ENCODE peak calls at places on chromosomes 7 and 10, in eight cellular contexts. B is CD8-positive, alpha-beta T cell; P is tibial nerve; T is heart right ventricle; X is endothelial cell of umbilical vein; O is stomach; G is prostate gland; J is fibroblast of lung. R is an unnamed sample.
A peak's percentile ranks its signal among the peaks of the same experiment; 100 is the strongest.

GRCh38 chr10:90319188-90319914 is 538.5 kb downstream of the HTR7 start:
- DNase-seq in B (no peak), P (no peak), T (no peak), X (peak; percentile 92), O (no peak), G (no peak), J (peak; percentile 91), R (peak; percentile 72)

GRCh38 chr7:17236603-17237002 is 61.8 kb upstream of the AHR start:
- DNase-seq in B (no peak), P (no peak), T (no peak), X (peak; percentile 39), O (no peak), G (no peak), J (peak; percentile 28), R (no peak)

GRCh38 chr10:45374451-45375052 is 536 bp downstream of the ALOX5 start:
- DNase-seq in B (no peak), P (no peak), T (peak; percentile 18), X (no peak), O (no peak), G (no peak), J (no peak), R (peak; percentile 45)

GRCh38 chr10:60172363-60172990 is 217.2 kb downstream of the ANK3 start:
- DNase-seq in B (no peak), P (no peak), T (no peak), X (no peak), O (no peak), G (peak; percentile 64), J (no peak), R (no peak)

GRCh38 chr7:80428161-80429054 is 83.5 kb downstream of the GNAT3 start:
- DNase-seq in B (no peak), P (peak; percentile 35), T (no peak), X (peak; percentile 63), O (no peak), G (peak; percentile 24), J (peak; percentile 82), R (peak; percentile 77)

GRCh38 chr7:24466109-24466768 is 107.0 kb upstream of the PALS2 start:
- DNase-seq in B (no peak), P (no peak), T (no peak), X (no peak), O (no peak), G (no peak), J (no peak), R (peak; percentile 22)

GRCh38 chr7:50121269-50121668 is 28.2 kb upstream of the ZPBP start:
- DNase-seq in B (no peak), P (no peak), T (no peak), X (no peak), O (no peak), G (no peak), J (no peak), R (no peak)

GRCh38 chr7:42107484-42107883 is 129.5 kb downstream of the GLI3 start:
- DNase-seq in B (no peak), P (no peak), T (no peak), X (no peak), O (no peak), G (no peak), J (peak; percentile 32), R (no peak)

GRCh38 chr10:43138757-43139241 is 554 bp downstream of the CSGALNACT2 start:
- DNase-seq in B (peak; percentile 33), P (peak; percentile 27), T (no peak), X (peak; percentile 58), O (no peak), G (no peak), J (peak; percentile 29), R (peak; percentile 38)

GRCh38 chr7:6246257-6246917 is 26.0 kb downstream of the CYTH3 start:
- DNase-seq in B (no peak), P (no peak), T (no peak), X (peak; percentile 50), O (no peak), G (no peak), J (peak; percentile 63), R (no peak)

GRCh38 chr10:510415-510881 is 179.0 kb downstream of the DIP2C start:
- DNase-seq in B (no peak), P (no peak), T (no peak), X (no peak), O (no peak), G (peak; percentile 75), J (peak; percentile 44), R (no peak)

GRCh38 chr10:90621577-90621976 is 236.3 kb downstream of the HTR7 start:
- DNase-seq in B (no peak), P (no peak), T (no peak), X (peak; percentile 3), O (no peak), G (no peak), J (peak; percentile 24), R (no peak)

GRCh38 chr7:76296743-76297740 is 5.4 kb upstream of the HSPB1 start:
- DNase-seq in B (no peak), P (peak; percentile 76), T (no peak), X (no peak), O (peak; percentile 83), G (peak; percentile 96), J (peak; percentile 91), R (peak; percentile 97)

GRCh38 chr10:42549851-42550250 is 88.5 kb downstream of the ZNF33B start:
- DNase-seq in B (no peak), P (no peak), T (no peak), X (no peak), O (no peak), G (no peak), J (no peak), R (no peak)

GRCh38 chr10:123970207-123970926 is 78.8 kb upstream of the CPXM2 start:
- DNase-seq in B (no peak), P (no peak), T (no peak), X (no peak), O (no peak), G (no peak), J (no peak), R (no peak)

GRCh38 chr10:88835095-88835909 is 16.3 kb downstream of the ANKRD22 start:
- DNase-seq in B (peak; percentile 73), P (peak; percentile 86), T (peak; percentile 85), X (peak; percentile 85), O (peak; percentile 87), G (peak; percentile 82), J (peak; percentile 91), R (peak; percentile 94)

DNA sequence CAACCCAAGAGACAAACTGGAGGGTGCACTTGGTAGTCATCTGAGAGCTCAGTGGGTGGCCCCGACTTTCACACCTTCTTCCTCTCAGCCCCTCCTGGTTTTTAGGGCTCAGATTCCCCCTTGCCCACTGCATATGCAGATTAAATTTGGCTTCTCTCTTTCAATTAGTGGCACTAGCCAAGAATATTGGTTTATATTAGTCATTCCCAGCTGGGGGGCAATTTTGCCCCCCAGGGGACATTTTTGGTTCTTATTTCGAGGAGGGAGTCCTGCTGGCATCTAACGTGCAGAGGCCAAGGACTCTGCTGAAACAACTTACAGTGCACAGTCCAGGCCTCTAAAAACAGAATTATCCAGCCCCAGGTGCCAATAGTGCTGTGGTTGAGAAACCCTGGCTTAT is 216.0 kb downstream of the RPS24 start:
- DNase-seq in B (no peak), P (no peak), T (no peak), X (no peak), O (no peak), G (no peak), J (no peak), R (no peak)
- H3K4me3 ChIP-seq in B (no peak overlapping the region), P (no peak overlapping the region), T (no peak overlapping the region), X (no peak overlapping the region), O (no peak overlapping the region), G (no peak overlapping the region), J (no peak overlapping the region), R (no peak overlapping the region)

DNA sequence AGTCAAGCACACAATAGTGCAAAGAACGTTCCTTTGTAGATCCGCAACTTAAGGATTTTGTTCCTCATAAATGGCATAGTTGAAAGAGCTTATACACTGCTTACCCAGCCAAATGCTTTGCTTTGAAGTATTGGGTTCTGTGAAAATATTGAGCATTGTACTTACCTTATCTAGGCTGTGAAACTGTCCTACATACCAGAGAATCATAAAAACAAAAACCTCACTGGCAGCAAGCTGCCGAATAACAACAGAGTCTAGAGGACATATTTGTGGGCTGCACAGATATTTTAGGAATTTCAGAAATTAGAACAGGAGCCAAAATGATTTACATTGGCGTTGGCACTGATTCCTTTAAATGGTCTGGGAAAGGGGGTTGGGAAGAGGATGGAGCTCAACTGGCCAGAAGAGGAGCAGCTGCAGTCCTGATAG is 174.8 kb downstream of the RTKN2 start:
- DNase-seq in B (no peak), P (no peak), T (no peak), X (peak; percentile 70), O (no peak), G (no peak), J (peak; percentile 78), R (no peak)
- H3K9me3 ChIP-seq in B (no peaks in the 10 kb centered on the region), P (no peaks in the 10 kb centered on the region), T (no peaks in the 10 kb centered on the region), X (no peaks in the 10 kb centered on the region), O (no peaks in the 10 kb centered on the region), G (no peaks in the 10 kb centered on the region), J (no peaks in the 10 kb centered on the region), R (no peaks in the 10 kb centered on the region)

GRCh38 chr10:104328916-104329710 is 9.2 kb downstream of the ITPRIP start:
- DNase-seq in B (peak; percentile 52), P (no peak), T (no peak), X (peak; percentile 86), O (no peak), G (peak; percentile 79), J (peak; percentile 94), R (no peak)

GRCh38 chr10:104327745-104328635 is 10.3 kb downstream of the ITPRIP start:
- DNase-seq in B (no peak), P (no peak), T (peak; percentile 66), X (peak; percentile 87), O (no peak), G (no peak), J (peak; percentile 78), R (no peak)

GRCh38 chr10:104326991-104327610 is 11.2 kb downstream of the ITPRIP start:
- DNase-seq in B (no peak), P (no peak), T (no peak), X (no peak), O (no peak), G (no peak), J (peak; percentile 8), R (no peak)

GRCh38 chr10:104329754-104330153 is 8.5 kb downstream of the ITPRIP start:
- DNase-seq in B (no peak), P (no peak), T (no peak), X (no peak), O (no peak), G (no peak), J (peak; percentile 77), R (no peak)

GRCh38 chr10:104328636-104328915 is 9.7 kb downstream of the ITPRIP start:
- DNase-seq in B (no peak), P (no peak), T (no peak), X (no peak), O (no peak), G (no peak), J (no peak), R (no peak)
- H3K4me3 ChIP-seq in B (peak overlapping the region; percentile 39), P (peak overlapping the region; percentile 13), T (peak overlapping the region; percentile 41), X (no peak overlapping the region), O (peak overlapping the region; percentile 21), G (peak overlapping the region; percentile 5), J (peak overlapping the region; percentile 43), R (no peak overlapping the region)

DNA sequence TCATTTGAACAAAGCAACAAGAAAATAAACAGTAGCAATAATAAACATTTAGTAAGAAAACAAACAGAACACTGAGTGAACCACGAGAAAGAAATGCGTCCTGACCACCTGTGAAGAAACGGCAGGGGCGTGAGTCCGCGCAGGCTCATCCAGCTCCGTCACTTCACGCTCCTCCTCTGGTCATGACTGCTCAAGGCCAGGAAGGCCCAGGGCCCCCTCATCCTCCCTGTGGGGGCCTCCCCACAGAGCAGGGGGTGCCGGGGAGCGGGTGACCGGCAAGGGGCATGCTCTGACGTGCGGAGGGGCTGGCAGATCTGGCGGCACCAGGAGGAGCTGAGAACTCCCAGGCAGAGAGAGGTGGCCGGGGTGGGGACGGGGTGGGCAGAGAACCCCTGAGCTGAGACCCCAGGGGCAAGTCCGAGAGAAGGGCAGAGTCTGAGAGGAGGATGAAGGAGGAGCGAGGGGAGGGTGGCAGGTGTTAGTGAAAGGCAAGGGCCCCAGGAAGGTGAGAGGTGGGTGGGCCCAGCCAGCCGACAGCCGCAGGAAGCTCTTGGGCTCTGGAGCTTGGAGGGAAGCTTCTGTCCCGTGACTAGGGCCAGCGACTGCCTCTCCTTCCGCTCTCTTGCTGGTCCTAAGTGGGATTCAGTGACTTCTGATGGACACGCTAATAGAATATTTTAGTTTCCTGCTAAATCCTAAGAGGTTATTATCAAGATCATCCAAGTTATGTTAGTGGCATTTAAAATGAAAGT is 223.9 kb downstream of the TCERG1L start:
- DNase-seq in B (no peak), P (no peak), T (no peak), X (no peak), O (no peak), G (no peak), J (no peak), R (no peak)
- H3K9me3 ChIP-seq in B (no peaks in the 10 kb centered on the region), P (no peaks in the 10 kb centered on the region), T (no peaks in the 10 kb centered on the region), X (peaks cover 13% of the 10 kb centered on the region), O (no peaks in the 10 kb centered on the region), G (no peaks in the 10 kb centered on the region), J (no peaks in the 10 kb centered on the region), R (no peaks in the 10 kb centered on the region)

R was measured in small intestine.